ENCODE peak calls at places on chromosomes 11 and 22, in seven cellular contexts. D, Q, E, Z, T, P and S are unnamed samples.

GRCh38 chr11:1203505-1204271 is 19.2 kb upstream of the MUC5B start:
- DNase-seq in D (no peak), Q (no peak), T (peak; percentile 32), E (no peak), Z (peak; percentile 61), P (peak; percentile 65), S (peak; percentile 7)

GRCh38 chr11:19919050-19919561 is 206.5 kb downstream of the NAV2 start:
- DNase-seq in P (peak; percentile 85), Q (peak; percentile 32), E (no peak), T (peak; percentile 20), D (no peak), Z (no peak), S (no peak)

GRCh38 chr22:24554316-24555159 is at the start of gene GUCD1:
- DNase-seq in E (no peak), Q (no peak), T (peak; percentile 52), P (no peak), Z (peak; percentile 80), D (peak; percentile 26), S (no peak)

GRCh38 chr11:78318321-78318720 is 99.3 kb downstream of the GAB2 start:
- DNase-seq in Q (no peak), P (no peak), T (no peak), E (no peak), Z (no peak), D (peak; percentile 31), S (no peak)

GRCh38 chr22:32850591-32851517 is 49.3 kb downstream of the TIMP3 start:
- DNase-seq in E (peak; percentile 94), Z (peak; percentile 87), Q (no peak), T (peak; percentile 63), D (peak; percentile 91), P (peak; percentile 97), S (peak; percentile 84)

GRCh38 chr22:17501679-17502285 is 61.5 kb upstream of the SLC25A18 start:
- DNase-seq in Z (no peak), Q (peak; percentile 33), T (peak; percentile 9), P (no peak), E (no peak), D (no peak), S (peak; percentile 63)

GRCh38 chr11:111419641-111420327 is 40.7 kb upstream of the POU2AF1 start:
- DNase-seq in T (no peak), E (no peak), Z (no peak), P (peak; percentile 79), Q (no peak), D (no peak), S (no peak)

GRCh38 chr11:134024420-134025085 is 44.3 kb upstream of the JAM3 start:
- DNase-seq in T (no peak), Z (no peak), D (no peak), P (no peak), Q (no peak), E (no peak), S (no peak)

GRCh38 chr11:103380031-103380430 is 270.8 kb downstream of the DYNC2H1 start:
- DNase-seq in D (no peak), E (no peak), Z (no peak), P (no peak), Q (no peak), T (no peak), S (no peak)

GRCh38 chr11:86149813-86150212 is 80.9 kb upstream of the PICALM start:
- DNase-seq in Q (no peak), Z (no peak), E (no peak), D (no peak), P (no peak), T (no peak), S (no peak)

GRCh38 chr11:86145439-86146156 is 76.7 kb upstream of the PICALM start:
- DNase-seq in P (no peak), T (no peak), Q (no peak), E (no peak), D (no peak), Z (no peak), S (no peak)

GRCh38 chr11:86147004-86147403 is 78.1 kb upstream of the PICALM start:
- DNase-seq in E (no peak), P (no peak), Z (no peak), Q (no peak), D (no peak), T (no peak), S (no peak)

GRCh38 chr11:86150826-86151187 is 81.9 kb upstream of the PICALM start:
- DNase-seq in T (no peak), D (no peak), P (no peak), Z (no peak), E (no peak), Q (no peak), S (no peak)

DNA sequence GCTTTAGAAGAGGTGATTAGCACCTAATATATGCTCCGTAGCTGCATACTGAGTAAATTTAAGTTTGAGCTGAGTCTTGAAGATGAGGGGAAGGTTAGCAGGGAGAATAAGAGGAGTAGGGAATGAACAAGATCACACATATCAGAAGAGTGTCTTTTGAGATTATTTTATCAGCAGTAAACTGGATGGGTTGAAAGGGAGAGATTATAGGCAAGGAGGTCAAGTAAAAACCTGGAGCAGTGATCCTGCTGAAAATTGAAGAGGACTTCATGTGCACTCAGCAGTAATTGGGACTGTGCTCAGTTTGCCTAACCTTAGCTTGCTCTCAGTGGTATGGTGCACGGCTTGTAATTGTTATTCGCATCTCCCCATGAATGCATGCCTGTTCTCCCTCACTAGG is 79.5 kb upstream of the PICALM start:
- DNase-seq in Q (no peak), Z (no peak), T (no peak), D (no peak), P (no peak), E (no peak), S (no peak)
- TF ChIP-seq EP300 in Q (no peak), Z (no peak), T (no peak), D (no peak), P (no peak), E (no peak), S (no peak)

GRCh38 chr11:61516675-61517516 is 8.3 kb downstream of the LRRC10B start:
- DNase-seq in D (no peak), P (no peak), T (no peak), Z (no peak), E (no peak), Q (peak; percentile 86), S (no peak)
- H3K4me3 ChIP-seq in D (no peak overlapping the region), P (peak overlapping the region; percentile 20), T (no peak overlapping the region), Z (no peak overlapping the region), E (peak overlapping the region; percentile 22), Q (no peak overlapping the region), S (no peak overlapping the region)

GRCh38 chr11:87724358-87724757 is 450.9 kb downstream of the RAB38 start:
- DNase-seq in P (no peak), T (no peak), E (no peak), Q (no peak), Z (no peak), D (no peak), S (no peak)
- TF ChIP-seq EP300 in P (no peak), T (no peak), E (no peak), Q (no peak), Z (no peak), D (no peak), S (no peak)

DNA sequence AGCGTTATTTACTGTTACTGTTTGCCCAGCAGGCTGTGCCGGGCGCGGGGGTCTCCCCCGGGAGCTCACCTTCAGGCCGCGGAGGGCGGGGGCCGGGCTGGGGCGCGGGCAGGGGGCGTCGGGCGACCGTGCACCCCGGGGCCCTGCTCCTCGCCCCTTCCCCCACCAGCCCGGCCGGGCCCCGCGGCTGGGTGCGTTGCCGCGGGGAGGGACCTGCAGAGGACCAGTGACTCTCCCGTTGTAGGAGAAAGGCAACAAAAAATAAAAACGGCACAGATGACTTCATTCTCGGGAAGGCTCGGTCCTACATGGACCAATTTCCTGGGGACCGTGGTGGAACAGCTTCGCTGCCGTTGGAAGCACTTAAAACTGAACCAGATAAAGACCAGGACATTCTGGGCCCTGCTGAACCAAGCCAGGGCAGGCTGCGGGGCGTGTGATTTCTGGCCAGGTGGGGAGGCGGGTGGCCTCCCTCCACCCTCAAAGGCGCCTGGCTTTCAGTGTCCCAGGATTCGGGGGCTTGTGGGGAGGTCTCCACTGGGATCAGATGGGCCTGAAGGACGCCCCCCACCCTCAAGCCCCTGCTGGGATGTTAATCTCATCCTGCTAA is 57.3 kb downstream of the IGLL1 start:
- DNase-seq in P (no peak), D (peak; percentile 53), T (no peak), Q (no peak), E (no peak), Z (no peak), S (no peak)
- H3K4me3 ChIP-seq in P (peak overlapping the region; percentile 57), D (peak overlapping the region; percentile 2), T (peak overlapping the region; percentile 44), Q (no peak overlapping the region), E (peak overlapping the region; percentile 62), Z (peak overlapping the region; percentile 56), S (no peak overlapping the region)

GRCh38 chr22:48444320-48445112 is 1383.2 kb downstream of the BRD1 start:
- DNase-seq in P (no peak), E (no peak), D (no peak), Z (no peak), Q (no peak), T (no peak), S (no peak)

GRCh38 chr22:48440673-48441552 is 1386.8 kb downstream of the BRD1 start:
- DNase-seq in P (no peak), Q (no peak), Z (no peak), D (no peak), E (no peak), T (no peak), S (no peak)

GRCh38 chr22:48441553-48441850 is 1386.2 kb downstream of the BRD1 start:
- DNase-seq in D (no peak), P (no peak), T (no peak), Q (no peak), E (no peak), Z (no peak), S (no peak)

GRCh38 chr22:48443680-48444079 is 1384.0 kb downstream of the BRD1 start:
- DNase-seq in E (no peak), Q (no peak), T (no peak), P (no peak), Z (no peak), D (no peak), S (no peak)

DNA sequence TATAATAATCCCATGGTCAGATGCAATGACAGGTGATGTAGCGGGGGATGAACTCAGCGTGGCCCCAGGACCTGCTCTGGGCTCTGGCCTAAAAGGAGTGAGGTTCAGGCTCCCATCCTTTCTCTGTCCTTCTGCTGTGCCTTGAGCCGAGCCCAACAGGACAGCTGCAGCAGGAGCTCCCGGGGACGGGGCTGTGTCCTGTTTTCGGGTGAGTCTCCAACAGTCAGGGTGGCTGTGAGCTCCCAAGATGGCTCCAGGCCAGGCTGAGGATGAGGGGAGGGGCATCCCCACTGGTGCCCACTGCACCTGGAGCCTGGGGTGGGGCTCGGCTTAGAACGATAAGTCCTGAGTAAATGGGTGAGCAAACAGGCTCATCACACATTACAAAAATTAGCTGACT is 1385.0 kb downstream of the BRD1 start:
- DNase-seq in D (no peak), T (no peak), P (no peak), Q (no peak), Z (no peak), E (no peak), S (no peak)
- TF ChIP-seq EP300 in D (no peak), T (no peak), P (no peak), Q (no peak), Z (no peak), E (no peak), S (no peak)

GRCh38 chr22:30266445-30267381 is at the start of gene OSM:
- DNase-seq in D (no peak), Q (no peak), Z (no peak), T (peak; percentile 74), E (no peak), P (peak; percentile 82), S (peak; percentile 45)
- H3K4me3 ChIP-seq in D (no peak within 1 kb of the TSS), Q (no peak within 1 kb of the TSS), Z (peak within 1 kb of the TSS; percentile 36), T (peak within 1 kb of the TSS; percentile 22), E (peak within 1 kb of the TSS; percentile 49), P (peak within 1 kb of the TSS; percentile 36), S (peak within 1 kb of the TSS; percentile 11)